ENCODE peak calls at places on chromosomes 1 and 21, in seven cellular contexts. U, L, I, K, V, H and E are unnamed samples.

GRCh38 chr21:43864313-43864805 is 664 bp upstream of the AGPAT3 start:
- DNase-seq in U (peak), L (no peak), I (peak), K (no peak), V (no peak), H (peak), E (peak)

GRCh38 chr1:50419192-50419906 is 3.9 kb downstream of the DMRTA2 start:
- DNase-seq in U (no peak), L (no peak), I (no peak), K (no peak), V (no peak), H (peak), E (no peak)

GRCh38 chr1:208219659-208220282 is 24.4 kb downstream of the PLXNA2 start:
- DNase-seq in U (no peak), L (no peak), I (no peak), K (no peak), V (no peak), H (peak), E (peak)

GRCh38 chr1:44212355-44213221 is 683 bp upstream of the DMAP1 start:
- DNase-seq in U (no peak), L (no peak), I (no peak), K (no peak), V (no peak), H (peak), E (no peak)

GRCh38 chr1:3248416-3249141 is 179.6 kb downstream of the PRDM16 start:
- DNase-seq in U (no peak), L (no peak), I (no peak), K (no peak), V (no peak), H (no peak), E (no peak)

GRCh38 chr1:233972951-233973635 is 68.6 kb downstream of the SLC35F3 start:
- DNase-seq in U (no peak), L (peak), I (no peak), K (no peak), V (no peak), H (peak), E (no peak)

GRCh38 chr1:110583505-110583904 is 22.7 kb downstream of the KCNA2 start:
- DNase-seq in U (no peak), L (no peak), I (no peak), K (no peak), V (peak), H (no peak), E (no peak)

GRCh38 chr1:173062156-173062938 is 11.6 kb upstream of the TNFSF18 start:
- DNase-seq in U (no peak), L (peak), I (no peak), K (peak), V (no peak), H (no peak), E (no peak)

GRCh38 chr21:45957986-45958610 is 23.5 kb upstream of the COL6A1 start:
- DNase-seq in U (no peak), L (no peak), I (no peak), K (no peak), V (peak), H (no peak), E (peak)

GRCh38 chr1:235093685-235094592 is 34.7 kb downstream of the TOMM20 start:
- DNase-seq in U (peak), L (no peak), I (peak), K (peak), V (no peak), H (peak), E (peak)

GRCh38 chr1:229786974-229787610 is 161.0 kb downstream of the URB2 start:
- DNase-seq in U (no peak), L (no peak), I (no peak), K (no peak), V (no peak), H (no peak), E (no peak)

GRCh38 chr1:36153476-36153875 is 2.5 kb upstream of the MAP7D1 start:
- DNase-seq in U (no peak), L (no peak), I (no peak), K (no peak), V (no peak), H (no peak), E (no peak)

GRCh38 chr1:3377604-3378279 is 76.7 kb upstream of the ARHGEF16 start:
- DNase-seq in U (peak), L (no peak), I (no peak), K (peak), V (no peak), H (no peak), E (no peak)

GRCh38 chr21:43733529-43734071 is 14.7 kb downstream of the PDXK start:
- DNase-seq in U (no peak), L (no peak), I (no peak), K (no peak), V (no peak), H (no peak), E (no peak)

GRCh38 chr1:212749924-212750535 is 41.5 kb downstream of the NSL1 start:
- DNase-seq in U (no peak), L (peak), I (no peak), K (peak), V (no peak), H (peak), E (no peak)

GRCh38 chr1:158045639-158046038 is 52.2 kb downstream of the KIRREL1 start:
- DNase-seq in U (no peak), L (no peak), I (no peak), K (no peak), V (no peak), H (no peak), E (no peak)

GRCh38 chr1:94250341-94250740 is 13.0 kb upstream of the ARHGAP29 start:
- DNase-seq in U (peak), L (no peak), I (no peak), K (no peak), V (no peak), H (no peak), E (no peak)

GRCh38 chr21:45343891-45344290 is 56.2 kb upstream of the POFUT2 start:
- DNase-seq in U (no peak), L (no peak), I (no peak), K (no peak), V (no peak), H (no peak), E (no peak)

GRCh38 chr1:228782662-228783414 is 47.6 kb downstream of the RHOU start:
- DNase-seq in U (peak), L (no peak), I (no peak), K (peak), V (no peak), H (no peak), E (no peak)

GRCh38 chr1:57874426-57874825 is 450.6 kb upstream of the DAB1 start:
- DNase-seq in U (no peak), L (no peak), I (no peak), K (no peak), V (no peak), H (no peak), E (no peak)

GRCh38 chr21:39630191-39630591 is 17.5 kb downstream of the B3GALT5 start:
- DNase-seq in U (no peak), L (no peak), I (no peak), K (no peak), V (no peak), H (no peak), E (no peak)

GRCh38 chr1:180181048-180181447 is 26.4 kb downstream of the QSOX1 start:
- DNase-seq in U (no peak), L (no peak), I (no peak), K (no peak), V (no peak), H (peak), E (peak)

GRCh38 chr1:219900201-219900600 is 28.2 kb downstream of the SLC30A10 start:
- DNase-seq in U (no peak), L (no peak), I (no peak), K (no peak), V (no peak), H (no peak), E (no peak)

GRCh38 chr1:117795190-117795589 is 134.2 kb downstream of the GDAP2 start:
- DNase-seq in U (no peak), L (peak), I (no peak), K (no peak), V (no peak), H (no peak), E (no peak)

GRCh38 chr1:56686171-56686570 is 41.1 kb downstream of the PRKAA2 start:
- DNase-seq in U (no peak), L (no peak), I (no peak), K (no peak), V (no peak), H (no peak), E (no peak)

GRCh38 chr21:36461918-36462486 is 17.9 kb downstream of the CLDN14 start:
- DNase-seq in U (no peak), L (no peak), I (no peak), K (no peak), V (no peak), H (no peak), E (no peak)

GRCh38 chr1:119466419-119466818 is 40.6 kb upstream of the HSD3B1 start:
- DNase-seq in U (no peak), L (no peak), I (no peak), K (no peak), V (no peak), H (no peak), E (no peak)

GRCh38 chr1:68321084-68321685 is 88.9 kb upstream of the WLS start:
- DNase-seq in U (peak), L (no peak), I (no peak), K (peak), V (no peak), H (peak), E (peak)
- TF ChIP-seq POLR2AphosphoS5 in U (no peak), L (no peak), I (no peak), K (no peak), V (no peak), H (no peak), E (no peak)

GRCh38 chr21:17746920-17747319 is 72.2 kb downstream of the C21orf91 start:
- DNase-seq in U (no peak), L (no peak), I (no peak), K (no peak), V (no peak), H (no peak), E (no peak)
- TF ChIP-seq POLR2AphosphoS5 in U (no peak), L (no peak), I (no peak), K (no peak), V (no peak), H (no peak), E (no peak)

GRCh38 chr21:16594191-16594590 is 864.4 kb downstream of the USP25 start:
- DNase-seq in U (no peak), L (no peak), I (no peak), K (no peak), V (no peak), H (no peak), E (no peak)

GRCh38 chr21:16592399-16592798 is 862.6 kb downstream of the USP25 start:
- DNase-seq in U (no peak), L (no peak), I (no peak), K (no peak), V (no peak), H (no peak), E (no peak)

GRCh38 chr21:16597768-16598167 is 868.0 kb downstream of the USP25 start:
- DNase-seq in U (no peak), L (no peak), I (no peak), K (no peak), V (no peak), H (no peak), E (no peak)
- TF ChIP-seq POLR2AphosphoS5 in U (no peak), L (no peak), I (no peak), K (no peak), V (no peak), H (no peak), E (no peak)

GRCh38 chr1:33322109-33322508 is 1.2 kb upstream of the A3GALT2 start:
- DNase-seq in U (no peak), L (no peak), I (no peak), K (no peak), V (no peak), H (no peak), E (peak)
- TF ChIP-seq POLR2AphosphoS5 in U (no peak), L (peak), I (no peak), K (no peak), V (no peak), H (no peak), E (no peak)

GRCh38 chr1:9822897-9823692 is 670 bp downstream of the CLSTN1 start:
- DNase-seq in U (no peak), L (no peak), I (no peak), K (no peak), V (peak), H (peak), E (peak)
- TF ChIP-seq POLR2AphosphoS5 in U (no peak), L (no peak), I (no peak), K (no peak), V (peak), H (no peak), E (peak)

GRCh38 chr1:244211559-244211944 is 160.5 kb downstream of the ZBTB18 start:
- DNase-seq in U (no peak), L (no peak), I (no peak), K (no peak), V (no peak), H (no peak), E (no peak)
- TF ChIP-seq POLR2AphosphoS5 in U (no peak), L (no peak), I (no peak), K (no peak), V (no peak), H (no peak), E (no peak)

GRCh38 chr1:246069581-246069980 is 437.5 kb downstream of the SMYD3 start:
- DNase-seq in U (no peak), L (no peak), I (no peak), K (no peak), V (no peak), H (no peak), E (no peak)
- TF ChIP-seq POLR2AphosphoS5 in U (no peak), L (no peak), I (no peak), K (no peak), V (no peak), H (no peak), E (no peak)

DNA sequence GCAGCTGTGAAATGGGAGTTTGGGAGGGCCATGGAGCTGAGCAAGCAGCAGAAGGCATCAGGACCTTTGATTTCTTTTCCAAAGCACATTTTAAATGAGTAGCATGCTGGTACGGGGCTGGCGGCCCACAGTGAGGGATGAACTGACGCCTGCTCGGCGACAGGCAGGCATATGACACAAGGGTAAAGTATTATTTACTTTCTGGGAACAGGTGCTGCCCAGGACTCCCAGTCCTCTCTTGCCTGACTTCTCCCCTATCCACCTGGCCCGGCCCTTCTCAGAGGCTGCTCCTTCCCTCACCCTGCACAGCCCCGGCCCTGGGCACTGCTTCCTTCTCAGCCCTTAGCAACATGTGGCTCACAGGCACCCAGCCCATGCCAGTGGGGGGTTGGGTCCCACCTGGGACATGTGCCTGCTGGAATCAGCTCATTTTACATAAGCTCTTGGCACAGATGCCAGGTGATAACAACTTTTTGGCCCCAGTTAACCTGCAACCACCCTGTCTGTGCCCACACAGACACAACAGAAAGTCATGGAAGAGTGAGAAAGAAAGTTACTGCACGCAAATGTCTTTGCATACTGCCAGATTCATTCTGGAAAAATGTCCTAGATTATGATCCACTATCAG is 112.3 kb upstream of the GADD45A start:
- DNase-seq in U (peak), L (no peak), I (no peak), K (no peak), V (no peak), H (no peak), E (no peak)
- TF ChIP-seq POLR2AphosphoS5 in U (no peak), L (no peak), I (no peak), K (no peak), V (no peak), H (no peak), E (no peak)